ENCODE peak calls at places on chromosomes 2 and 18, in nine cellular contexts. One of them, this sample, is unnamed.

GRCh38 chr18:46097378-46097852 is 681 bp downstream of the ATP5F1A start:
- DNase-seq in HTR-8/SVneo: no peak
- DNase-seq in stromal cell of bone marrow: no peak
- DNase-seq in dermis microvascular lymphatic vessel endothelial cell: no peak
- DNase-seq in HEK293T: no peak
- DNase-seq in DMS153: no peak
- DNase-seq in naive B cell: no peak
- DNase-seq in left kidney: no peak
- DNase-seq in colonic mucosa: no peak
- DNase-seq in this sample: no peak

GRCh38 chr2:37378411-37378810 is 34.0 kb downstream of the QPCT start:
- DNase-seq in HTR-8/SVneo: peak; percentile 61
- DNase-seq in stromal cell of bone marrow: no peak
- DNase-seq in dermis microvascular lymphatic vessel endothelial cell: no peak
- DNase-seq in HEK293T: no peak
- DNase-seq in DMS153: no peak
- DNase-seq in naive B cell: no peak
- DNase-seq in left kidney: no peak
- DNase-seq in colonic mucosa: no peak
- DNase-seq in this sample: no peak

GRCh38 chr2:45649855-45650806 is 1.3 kb upstream of the PRKCE start:
- DNase-seq in HTR-8/SVneo: peak; percentile 52
- DNase-seq in stromal cell of bone marrow: no peak
- DNase-seq in dermis microvascular lymphatic vessel endothelial cell: peak; percentile 24
- DNase-seq in HEK293T: peak; percentile 60
- DNase-seq in DMS153: no peak
- DNase-seq in naive B cell: peak; percentile 42
- DNase-seq in left kidney: peak; percentile 81
- DNase-seq in colonic mucosa: peak; percentile 85
- DNase-seq in this sample: no peak

GRCh38 chr2:188383158-188383557 is 91.5 kb downstream of the GULP1 start:
- DNase-seq in HTR-8/SVneo: no peak
- DNase-seq in stromal cell of bone marrow: no peak
- DNase-seq in dermis microvascular lymphatic vessel endothelial cell: no peak
- DNase-seq in HEK293T: no peak
- DNase-seq in DMS153: no peak
- DNase-seq in naive B cell: no peak
- DNase-seq in left kidney: no peak
- DNase-seq in colonic mucosa: no peak
- DNase-seq in this sample: no peak

GRCh38 chr18:36672437-36673344 is 156.1 kb downstream of the TPGS2 start:
- DNase-seq in HTR-8/SVneo: peak; percentile 3
- DNase-seq in stromal cell of bone marrow: peak; percentile 70
- DNase-seq in dermis microvascular lymphatic vessel endothelial cell: no peak
- DNase-seq in HEK293T: peak; percentile 60
- DNase-seq in DMS153: peak; percentile 92
- DNase-seq in naive B cell: no peak
- DNase-seq in left kidney: peak; percentile 78
- DNase-seq in colonic mucosa: peak; percentile 39
- DNase-seq in this sample: peak; percentile 70

GRCh38 chr2:27006602-27007415 is 26.0 kb upstream of the TMEM214 start:
- DNase-seq in HTR-8/SVneo: no peak
- DNase-seq in stromal cell of bone marrow: no peak
- DNase-seq in dermis microvascular lymphatic vessel endothelial cell: no peak
- DNase-seq in HEK293T: no peak
- DNase-seq in DMS153: no peak
- DNase-seq in naive B cell: no peak
- DNase-seq in left kidney: no peak
- DNase-seq in colonic mucosa: no peak
- DNase-seq in this sample: no peak

GRCh38 chr2:127568128-127568527 is 32.6 kb downstream of the MYO7B start:
- DNase-seq in HTR-8/SVneo: no peak
- DNase-seq in stromal cell of bone marrow: no peak
- DNase-seq in dermis microvascular lymphatic vessel endothelial cell: no peak
- DNase-seq in HEK293T: no peak
- DNase-seq in DMS153: no peak
- DNase-seq in naive B cell: no peak
- DNase-seq in left kidney: no peak
- DNase-seq in colonic mucosa: no peak
- DNase-seq in this sample: no peak

GRCh38 chr18:79815657-79816056 is 17.9 kb downstream of the KCNG2 start:
- DNase-seq in HTR-8/SVneo: no peak
- DNase-seq in stromal cell of bone marrow: no peak
- DNase-seq in dermis microvascular lymphatic vessel endothelial cell: no peak
- DNase-seq in HEK293T: no peak
- DNase-seq in DMS153: no peak
- DNase-seq in naive B cell: no peak
- DNase-seq in left kidney: no peak
- DNase-seq in colonic mucosa: no peak
- DNase-seq in this sample: no peak

GRCh38 chr18:49052891-49053644 is 102.3 kb upstream of the SMAD7 start:
- DNase-seq in HTR-8/SVneo: peak; percentile 34
- DNase-seq in stromal cell of bone marrow: peak; percentile 90
- DNase-seq in dermis microvascular lymphatic vessel endothelial cell: no peak
- DNase-seq in HEK293T: no peak
- DNase-seq in DMS153: no peak
- DNase-seq in naive B cell: peak; percentile 64
- DNase-seq in left kidney: no peak
- DNase-seq in colonic mucosa: no peak
- DNase-seq in this sample: peak; percentile 64

GRCh38 chr2:25903216-25903776 is 25.0 kb upstream of the ASXL2 start:
- DNase-seq in HTR-8/SVneo: no peak
- DNase-seq in stromal cell of bone marrow: no peak
- DNase-seq in dermis microvascular lymphatic vessel endothelial cell: no peak
- DNase-seq in HEK293T: no peak
- DNase-seq in DMS153: no peak
- DNase-seq in naive B cell: no peak
- DNase-seq in left kidney: no peak
- DNase-seq in colonic mucosa: no peak
- DNase-seq in this sample: no peak

GRCh38 chr2:44544991-44545390 is 183.2 kb downstream of the CAMKMT start:
- DNase-seq in HTR-8/SVneo: no peak
- DNase-seq in stromal cell of bone marrow: no peak
- DNase-seq in dermis microvascular lymphatic vessel endothelial cell: no peak
- DNase-seq in HEK293T: no peak
- DNase-seq in DMS153: no peak
- DNase-seq in naive B cell: no peak
- DNase-seq in left kidney: no peak
- DNase-seq in colonic mucosa: no peak
- DNase-seq in this sample: no peak

GRCh38 chr2:226125151-226125550 is 674.5 kb downstream of the IRS1 start:
- DNase-seq in HTR-8/SVneo: no peak
- DNase-seq in stromal cell of bone marrow: no peak
- DNase-seq in dermis microvascular lymphatic vessel endothelial cell: no peak
- DNase-seq in HEK293T: no peak
- DNase-seq in DMS153: no peak
- DNase-seq in naive B cell: no peak
- DNase-seq in left kidney: no peak
- DNase-seq in colonic mucosa: no peak
- DNase-seq in this sample: no peak

GRCh38 chr2:146123714-146124113 is 1603.8 kb upstream of the ZEB2 start:
- DNase-seq in HTR-8/SVneo: no peak
- DNase-seq in stromal cell of bone marrow: peak; percentile 35
- DNase-seq in dermis microvascular lymphatic vessel endothelial cell: no peak
- DNase-seq in HEK293T: no peak
- DNase-seq in DMS153: no peak
- DNase-seq in naive B cell: no peak
- DNase-seq in left kidney: no peak
- DNase-seq in colonic mucosa: no peak
- DNase-seq in this sample: no peak

GRCh38 chr2:177909962-177910361 is 162.6 kb downstream of the PDE11A start:
- DNase-seq in HTR-8/SVneo: no peak
- DNase-seq in stromal cell of bone marrow: no peak
- DNase-seq in dermis microvascular lymphatic vessel endothelial cell: no peak
- DNase-seq in HEK293T: no peak
- DNase-seq in DMS153: no peak
- DNase-seq in naive B cell: no peak
- DNase-seq in left kidney: no peak
- DNase-seq in colonic mucosa: no peak
- DNase-seq in this sample: no peak

GRCh38 chr18:49862656-49863385 is 49.5 kb upstream of the ACAA2 start:
- DNase-seq in HTR-8/SVneo: no peak
- DNase-seq in stromal cell of bone marrow: no peak
- DNase-seq in dermis microvascular lymphatic vessel endothelial cell: no peak
- DNase-seq in HEK293T: no peak
- DNase-seq in DMS153: no peak
- DNase-seq in naive B cell: no peak
- DNase-seq in left kidney: no peak
- DNase-seq in colonic mucosa: no peak
- DNase-seq in this sample: no peak

GRCh38 chr2:81974216-81974615 is 1669.7 kb upstream of the LRRTM1 start:
- DNase-seq in HTR-8/SVneo: no peak
- DNase-seq in stromal cell of bone marrow: no peak
- DNase-seq in dermis microvascular lymphatic vessel endothelial cell: no peak
- DNase-seq in HEK293T: no peak
- DNase-seq in DMS153: no peak
- DNase-seq in naive B cell: no peak
- DNase-seq in left kidney: no peak
- DNase-seq in colonic mucosa: no peak
- DNase-seq in this sample: no peak

GRCh38 chr18:48804856-48805610 is 145.7 kb downstream of the SMAD7 start:
- DNase-seq in HTR-8/SVneo: no peak
- DNase-seq in stromal cell of bone marrow: no peak
- DNase-seq in dermis microvascular lymphatic vessel endothelial cell: no peak
- DNase-seq in HEK293T: no peak
- DNase-seq in DMS153: no peak
- DNase-seq in naive B cell: no peak
- DNase-seq in left kidney: no peak
- DNase-seq in colonic mucosa: peak; percentile 16
- DNase-seq in this sample: no peak

GRCh38 chr2:168290391-168290790 is 43.0 kb upstream of the STK39 start:
- DNase-seq in HTR-8/SVneo: no peak
- DNase-seq in stromal cell of bone marrow: no peak
- DNase-seq in dermis microvascular lymphatic vessel endothelial cell: no peak
- DNase-seq in HEK293T: no peak
- DNase-seq in DMS153: no peak
- DNase-seq in naive B cell: no peak
- DNase-seq in left kidney: no peak
- DNase-seq in colonic mucosa: no peak
- DNase-seq in this sample: no peak

GRCh38 chr2:65387017-65387416 is 45.4 kb downstream of the SPRED2 start:
- DNase-seq in HTR-8/SVneo: no peak
- DNase-seq in stromal cell of bone marrow: no peak
- DNase-seq in dermis microvascular lymphatic vessel endothelial cell: no peak
- DNase-seq in HEK293T: no peak
- DNase-seq in DMS153: no peak
- DNase-seq in naive B cell: no peak
- DNase-seq in left kidney: peak; percentile 52
- DNase-seq in colonic mucosa: no peak
- DNase-seq in this sample: no peak

GRCh38 chr2:127508621-127509034 is 17.7 kb downstream of the IWS1 start:
- DNase-seq in HTR-8/SVneo: peak; percentile 89
- DNase-seq in stromal cell of bone marrow: peak; percentile 99
- DNase-seq in dermis microvascular lymphatic vessel endothelial cell: peak; percentile 53
- DNase-seq in HEK293T: peak; percentile 69
- DNase-seq in DMS153: peak; percentile 52
- DNase-seq in naive B cell: no peak
- DNase-seq in left kidney: peak; percentile 37
- DNase-seq in colonic mucosa: peak; percentile 63
- DNase-seq in this sample: peak; percentile 95

GRCh38 chr2:101912545-101912944 is 79.2 kb upstream of the IL1R2 start:
- DNase-seq in HTR-8/SVneo: no peak
- DNase-seq in stromal cell of bone marrow: no peak
- DNase-seq in dermis microvascular lymphatic vessel endothelial cell: no peak
- DNase-seq in HEK293T: no peak
- DNase-seq in DMS153: no peak
- DNase-seq in naive B cell: peak; percentile 62
- DNase-seq in left kidney: no peak
- DNase-seq in colonic mucosa: no peak
- DNase-seq in this sample: no peak

GRCh38 chr2:75243219-75243618 is 43.9 kb upstream of the TACR1 start:
- DNase-seq in HTR-8/SVneo: no peak
- DNase-seq in stromal cell of bone marrow: no peak
- DNase-seq in dermis microvascular lymphatic vessel endothelial cell: no peak
- DNase-seq in HEK293T: no peak
- DNase-seq in DMS153: no peak
- DNase-seq in naive B cell: no peak
- DNase-seq in left kidney: no peak
- DNase-seq in colonic mucosa: no peak
- DNase-seq in this sample: no peak

GRCh38 chr2:236970656-236971010 is 115.1 kb upstream of the COPS8 start:
- DNase-seq in HTR-8/SVneo: no peak
- DNase-seq in stromal cell of bone marrow: peak; percentile 41
- DNase-seq in dermis microvascular lymphatic vessel endothelial cell: no peak
- DNase-seq in HEK293T: no peak
- DNase-seq in DMS153: no peak
- DNase-seq in naive B cell: no peak
- DNase-seq in left kidney: no peak
- DNase-seq in colonic mucosa: no peak
- DNase-seq in this sample: no peak

GRCh38 chr2:75565523-75566449 is 5.0 kb upstream of the EVA1A start:
- DNase-seq in HTR-8/SVneo: no peak
- DNase-seq in stromal cell of bone marrow: no peak
- DNase-seq in dermis microvascular lymphatic vessel endothelial cell: no peak
- DNase-seq in HEK293T: no peak
- DNase-seq in DMS153: peak; percentile 16
- DNase-seq in naive B cell: no peak
- DNase-seq in left kidney: peak; percentile 71
- DNase-seq in colonic mucosa: no peak
- DNase-seq in this sample: no peak

GRCh38 chr2:202015471-202015870 is 18.2 kb upstream of the FZD7 start:
- DNase-seq in HTR-8/SVneo: no peak
- DNase-seq in stromal cell of bone marrow: no peak
- DNase-seq in dermis microvascular lymphatic vessel endothelial cell: no peak
- DNase-seq in HEK293T: no peak
- DNase-seq in DMS153: no peak
- DNase-seq in naive B cell: no peak
- DNase-seq in left kidney: no peak
- DNase-seq in colonic mucosa: no peak
- DNase-seq in this sample: no peak

GRCh38 chr2:152525277-152525838 is 190.4 kb downstream of the FMNL2 start:
- DNase-seq in HTR-8/SVneo: peak; percentile 43
- DNase-seq in stromal cell of bone marrow: peak; percentile 43
- DNase-seq in dermis microvascular lymphatic vessel endothelial cell: peak; percentile 33
- DNase-seq in HEK293T: no peak
- DNase-seq in DMS153: peak; percentile 50
- DNase-seq in naive B cell: no peak
- DNase-seq in left kidney: no peak
- DNase-seq in colonic mucosa: peak; percentile 63
- DNase-seq in this sample: no peak

GRCh38 chr2:161946489-161947107 is 127.4 kb downstream of the DPP4 start:
- DNase-seq in HTR-8/SVneo: peak; percentile 3
- DNase-seq in stromal cell of bone marrow: peak; percentile 25
- DNase-seq in dermis microvascular lymphatic vessel endothelial cell: peak; percentile 3
- DNase-seq in HEK293T: no peak
- DNase-seq in DMS153: no peak
- DNase-seq in naive B cell: no peak
- DNase-seq in left kidney: peak; percentile 40
- DNase-seq in colonic mucosa: peak; percentile 40
- DNase-seq in this sample: peak; percentile 3

GRCh38 chr2:154836622-154837021 is 138.1 kb downstream of the KCNJ3 start:
- DNase-seq in HTR-8/SVneo: no peak
- DNase-seq in stromal cell of bone marrow: no peak
- DNase-seq in dermis microvascular lymphatic vessel endothelial cell: no peak
- DNase-seq in HEK293T: no peak
- DNase-seq in DMS153: peak; percentile 30
- DNase-seq in naive B cell: no peak
- DNase-seq in left kidney: no peak
- DNase-seq in colonic mucosa: no peak
- DNase-seq in this sample: no peak

GRCh38 chr2:207341114-207341750 is 175.5 kb upstream of the KLF7 start:
- DNase-seq in HTR-8/SVneo: no peak
- DNase-seq in stromal cell of bone marrow: no peak
- DNase-seq in dermis microvascular lymphatic vessel endothelial cell: no peak
- DNase-seq in HEK293T: no peak
- DNase-seq in DMS153: no peak
- DNase-seq in naive B cell: no peak
- DNase-seq in left kidney: no peak
- DNase-seq in colonic mucosa: no peak
- DNase-seq in this sample: no peak

GRCh38 chr2:50859110-50859509 is 172.8 kb downstream of the NRXN1 start:
- DNase-seq in HTR-8/SVneo: no peak
- DNase-seq in stromal cell of bone marrow: no peak
- DNase-seq in dermis microvascular lymphatic vessel endothelial cell: no peak
- DNase-seq in HEK293T: no peak
- DNase-seq in DMS153: no peak
- DNase-seq in naive B cell: no peak
- DNase-seq in left kidney: no peak
- DNase-seq in colonic mucosa: no peak
- DNase-seq in this sample: no peak

GRCh38 chr18:55323051-55323994 is 264.7 kb downstream of the TCF4 start:
- DNase-seq in HTR-8/SVneo: no peak
- DNase-seq in stromal cell of bone marrow: no peak
- DNase-seq in dermis microvascular lymphatic vessel endothelial cell: no peak
- DNase-seq in HEK293T: no peak
- DNase-seq in DMS153: no peak
- DNase-seq in naive B cell: no peak
- DNase-seq in left kidney: no peak
- DNase-seq in colonic mucosa: no peak
- DNase-seq in this sample: no peak

This sample was measured in AG09319.